ENCODE peak calls at places on chromosomes 7 and 10, in four cellular contexts. One of them, this sample, is unnamed.

GRCh38 chr7:129401968-129402860 is 32.0 kb upstream of the STRIP2 start:
- DNase-seq in GM12878: peak
- DNase-seq in HL-60: peak
- DNase-seq in K562: peak
- DNase-seq in this sample: no peak

GRCh38 chr7:129205987-129206785 is 17.8 kb downstream of the SMO start:
- DNase-seq in GM12878: no peak
- DNase-seq in HL-60: no peak
- DNase-seq in K562: no peak
- DNase-seq in this sample: no peak

GRCh38 chr7:47553309-47553708 is 28.6 kb downstream of the TNS3 start:
- DNase-seq in GM12878: no peak
- DNase-seq in HL-60: no peak
- DNase-seq in K562: no peak
- DNase-seq in this sample: no peak

GRCh38 chr7:83449781-83450180 is 199.2 kb downstream of the SEMA3E start:
- DNase-seq in GM12878: no peak
- DNase-seq in HL-60: no peak
- DNase-seq in K562: no peak
- DNase-seq in this sample: no peak

GRCh38 chr10:18044976-18045720 is 93.4 kb downstream of the SLC39A12 start:
- DNase-seq in GM12878: no peak
- DNase-seq in HL-60: no peak
- DNase-seq in K562: no peak
- DNase-seq in this sample: no peak

GRCh38 chr10:130401860-130402765 is 265.9 kb downstream of the GLRX3 start:
- DNase-seq in GM12878: no peak
- DNase-seq in HL-60: no peak
- DNase-seq in K562: no peak
- DNase-seq in this sample: no peak

GRCh38 chr10:23037561-23037960 is 57.8 kb upstream of the MSRB2 start:
- DNase-seq in GM12878: no peak
- DNase-seq in HL-60: no peak
- DNase-seq in K562: no peak
- DNase-seq in this sample: no peak

GRCh38 chr10:11551915-11552602 is 59.4 kb downstream of the USP6NL start:
- DNase-seq in GM12878: no peak
- DNase-seq in HL-60: no peak
- DNase-seq in K562: peak
- DNase-seq in this sample: no peak

GRCh38 chr7:102075126-102075525 is 211.5 kb upstream of the SH2B2 start:
- DNase-seq in GM12878: no peak
- DNase-seq in HL-60: no peak
- DNase-seq in K562: no peak
- DNase-seq in this sample: no peak

GRCh38 chr10:12327074-12327473 is 22.3 kb upstream of the CAMK1D start:
- DNase-seq in GM12878: no peak
- DNase-seq in HL-60: no peak
- DNase-seq in K562: no peak
- DNase-seq in this sample: no peak

GRCh38 chr7:102912742-102913141 is at the start of gene LRRC17:
- DNase-seq in GM12878: no peak
- DNase-seq in HL-60: peak
- DNase-seq in K562: no peak
- DNase-seq in this sample: no peak

GRCh38 chr7:37493123-37493522 is 44.5 kb upstream of the ELMO1 start:
- DNase-seq in GM12878: no peak
- DNase-seq in HL-60: no peak
- DNase-seq in K562: no peak
- DNase-seq in this sample: no peak

GRCh38 chr7:118590107-118590506 is 365.6 kb downstream of the ANKRD7 start:
- DNase-seq in GM12878: no peak
- DNase-seq in HL-60: peak
- DNase-seq in K562: no peak
- DNase-seq in this sample: no peak

GRCh38 chr7:121048195-121048594 is 59.7 kb downstream of the CPED1 start:
- DNase-seq in GM12878: no peak
- DNase-seq in HL-60: no peak
- DNase-seq in K562: no peak
- DNase-seq in this sample: no peak

GRCh38 chr10:63446716-63447440 is 18.9 kb downstream of the JMJD1C start:
- DNase-seq in GM12878: no peak
- DNase-seq in HL-60: no peak
- DNase-seq in K562: no peak
- DNase-seq in this sample: no peak

GRCh38 chr10:44619521-44619920 is 234.6 kb upstream of the CXCL12 start:
- DNase-seq in GM12878: no peak
- DNase-seq in HL-60: no peak
- DNase-seq in K562: no peak
- DNase-seq in this sample: no peak

GRCh38 chr7:151409555-151410404 is at the start of gene WDR86:
- DNase-seq in GM12878: no peak
- DNase-seq in HL-60: no peak
- DNase-seq in K562: no peak
- DNase-seq in this sample: peak

GRCh38 chr10:112362833-112363232 is 11.1 kb upstream of the ACSL5 start:
- DNase-seq in GM12878: no peak
- DNase-seq in HL-60: no peak
- DNase-seq in K562: no peak
- DNase-seq in this sample: no peak

GRCh38 chr7:636396-636795 is 90.1 kb upstream of the DNAAF5 start:
- DNase-seq in GM12878: no peak
- DNase-seq in HL-60: no peak
- DNase-seq in K562: peak
- DNase-seq in this sample: no peak

GRCh38 chr7:98591926-98592325 is 25.2 kb upstream of the NPTX2 start:
- DNase-seq in GM12878: no peak
- DNase-seq in HL-60: no peak
- DNase-seq in K562: no peak
- DNase-seq in this sample: no peak

GRCh38 chr10:101693701-101694055 is 1.3 kb downstream of the FBXW4 start:
- DNase-seq in GM12878: no peak
- DNase-seq in HL-60: peak
- DNase-seq in K562: peak
- DNase-seq in this sample: no peak

GRCh38 chr7:155256761-155257481 is 40.8 kb upstream of the INSIG1 start:
- DNase-seq in GM12878: no peak
- DNase-seq in HL-60: no peak
- DNase-seq in K562: no peak
- DNase-seq in this sample: no peak
- TF ChIP-seq POLR2AphosphoS5 in GM12878: no peak
- TF ChIP-seq POLR2AphosphoS5 in HL-60: no peak
- TF ChIP-seq POLR2AphosphoS5 in K562: no peak
- TF ChIP-seq POLR2AphosphoS5 in this sample: no peak

GRCh38 chr10:78306358-78306757 is 272.7 kb downstream of the RPS24 start:
- DNase-seq in GM12878: no peak
- DNase-seq in HL-60: no peak
- DNase-seq in K562: no peak
- DNase-seq in this sample: no peak

GRCh38 chr10:78305311-78305710 is 271.6 kb downstream of the RPS24 start:
- DNase-seq in GM12878: no peak
- DNase-seq in HL-60: no peak
- DNase-seq in K562: no peak
- DNase-seq in this sample: no peak

GRCh38 chr10:78302739-78302988 is 269.0 kb downstream of the RPS24 start:
- DNase-seq in GM12878: no peak
- DNase-seq in HL-60: no peak
- DNase-seq in K562: no peak
- DNase-seq in this sample: no peak

GRCh38 chr10:78302989-78303854 is 269.6 kb downstream of the RPS24 start:
- DNase-seq in GM12878: peak
- DNase-seq in HL-60: peak
- DNase-seq in K562: peak
- DNase-seq in this sample: peak

DNA sequence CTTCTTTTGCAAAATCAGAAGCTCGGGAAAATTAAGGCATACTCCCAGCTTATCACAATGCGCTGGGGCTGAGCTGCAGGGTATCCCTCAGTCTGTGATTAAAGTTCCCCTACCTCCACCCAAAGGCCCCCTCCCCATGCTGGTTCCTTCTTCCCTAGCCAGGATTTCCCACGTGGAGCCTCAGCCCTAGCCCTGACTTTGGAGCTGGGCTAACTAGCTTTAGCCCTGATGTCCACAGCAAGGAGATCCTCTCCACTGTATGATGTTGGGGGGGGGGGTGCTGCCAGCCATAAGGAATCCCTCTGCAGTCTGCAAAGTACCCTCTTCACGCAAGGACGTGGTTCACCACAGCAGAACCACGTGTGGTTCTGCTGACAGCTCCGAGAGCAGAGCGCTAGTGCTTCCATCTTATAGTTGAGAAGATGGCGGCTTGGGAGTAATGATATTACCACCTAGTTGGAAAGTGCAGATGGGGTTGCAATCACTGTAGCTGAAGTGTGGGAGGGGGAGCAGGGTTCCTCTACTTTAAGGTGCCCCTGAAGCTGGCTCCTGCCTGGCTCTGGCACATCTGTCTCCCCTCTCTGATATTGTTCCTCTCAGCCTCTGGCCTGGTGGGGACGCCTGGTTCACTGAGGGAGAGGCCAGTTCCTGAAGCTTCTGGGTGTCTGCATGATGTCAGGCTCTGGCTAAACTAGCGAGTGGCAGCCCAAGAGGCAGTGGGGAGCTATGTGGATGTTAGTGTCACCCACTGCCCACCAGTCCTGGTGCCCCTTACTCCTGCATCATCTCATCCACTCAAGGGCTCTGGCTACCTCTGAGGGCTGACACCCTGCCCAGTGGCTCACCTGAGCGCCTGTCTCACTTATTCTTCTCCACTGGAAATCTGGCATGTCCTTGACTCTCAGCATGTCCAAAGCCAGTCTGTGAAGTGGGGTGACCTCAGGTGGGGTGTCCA is 270.7 kb downstream of the RPS24 start:
- DNase-seq in GM12878: no peak
- DNase-seq in HL-60: no peak
- DNase-seq in K562: no peak
- DNase-seq in this sample: no peak
- TF ChIP-seq SPI1 in GM12878: no peak
- TF ChIP-seq SPI1 in HL-60: no peak
- TF ChIP-seq SPI1 in K562: no peak
- TF ChIP-seq SPI1 in this sample: no peak

GRCh38 chr10:59720377-59720776 is 10.7 kb upstream of the SLC16A9 start:
- DNase-seq in GM12878: no peak
- DNase-seq in HL-60: no peak
- DNase-seq in K562: no peak
- DNase-seq in this sample: no peak
- TF ChIP-seq POLR2AphosphoS5 in GM12878: no peak
- TF ChIP-seq POLR2AphosphoS5 in HL-60: no peak
- TF ChIP-seq POLR2AphosphoS5 in K562: no peak
- TF ChIP-seq POLR2AphosphoS5 in this sample: no peak

GRCh38 chr10:80452688-80453391 is 1.3 kb upstream of the TSPAN14 start:
- DNase-seq in GM12878: no peak
- DNase-seq in HL-60: no peak
- DNase-seq in K562: no peak
- DNase-seq in this sample: no peak
- TF ChIP-seq SPI1 in GM12878: no peak
- TF ChIP-seq SPI1 in HL-60: no peak
- TF ChIP-seq SPI1 in K562: no peak
- TF ChIP-seq SPI1 in this sample: no peak

DNA sequence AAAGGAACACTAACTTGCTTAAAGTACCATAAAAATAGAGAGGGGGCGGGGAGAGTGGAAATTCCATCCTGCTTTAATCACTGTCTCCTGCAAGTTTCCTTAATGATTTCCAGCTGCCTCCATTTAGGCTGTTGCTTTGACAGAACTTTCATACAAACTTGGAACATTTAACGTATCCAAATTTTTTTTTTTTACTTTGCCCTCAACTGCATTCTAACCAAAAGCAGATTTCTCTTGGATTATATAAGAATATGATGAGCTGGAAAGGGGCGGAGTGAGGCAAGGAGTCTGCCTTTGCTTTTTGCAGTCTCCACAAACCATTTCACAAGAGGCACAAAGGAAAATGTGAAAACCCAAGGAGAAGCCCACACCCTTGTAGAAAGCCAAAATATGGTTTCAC is 46.6 kb upstream of the COL1A2 start:
- DNase-seq in GM12878: no peak
- DNase-seq in HL-60: no peak
- DNase-seq in K562: no peak
- DNase-seq in this sample: no peak
- TF ChIP-seq POLR2AphosphoS5 in GM12878: no peak
- TF ChIP-seq POLR2AphosphoS5 in HL-60: no peak
- TF ChIP-seq POLR2AphosphoS5 in K562: no peak
- TF ChIP-seq POLR2AphosphoS5 in this sample: no peak

DNA sequence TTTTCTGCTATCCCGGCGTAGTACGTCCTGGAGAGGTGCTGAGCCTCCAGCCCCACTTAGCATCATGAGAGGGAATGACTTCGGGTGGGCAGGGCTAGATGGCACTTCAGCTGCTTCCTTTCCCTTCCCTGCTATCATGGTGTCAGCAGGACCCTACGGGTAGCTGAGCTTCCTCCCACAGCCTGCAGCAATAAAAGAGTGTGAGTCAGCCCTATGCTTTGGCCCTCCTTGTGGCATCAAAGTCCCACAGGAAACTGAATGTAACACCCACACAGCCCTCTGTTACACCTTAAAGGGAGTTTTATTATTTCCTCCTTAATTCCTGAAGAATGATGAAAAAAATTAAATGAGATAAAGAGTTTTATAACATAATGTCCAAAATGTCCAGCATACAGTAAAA is 458.1 kb downstream of the RPS24 start:
- DNase-seq in GM12878: no peak
- DNase-seq in HL-60: no peak
- DNase-seq in K562: no peak
- DNase-seq in this sample: no peak
- TF ChIP-seq SPI1 in GM12878: no peak
- TF ChIP-seq SPI1 in HL-60: no peak
- TF ChIP-seq SPI1 in K562: no peak
- TF ChIP-seq SPI1 in this sample: no peak

GRCh38 chr7:116588225-116588624 is 63.4 kb downstream of the CAV1 start:
- DNase-seq in GM12878: no peak
- DNase-seq in HL-60: peak
- DNase-seq in K562: no peak
- DNase-seq in this sample: no peak
- TF ChIP-seq POLR2AphosphoS5 in GM12878: no peak
- TF ChIP-seq POLR2AphosphoS5 in HL-60: no peak
- TF ChIP-seq POLR2AphosphoS5 in K562: no peak
- TF ChIP-seq POLR2AphosphoS5 in this sample: no peak

GRCh38 chr10:42986618-42987017 is 90.3 kb upstream of the RET start:
- DNase-seq in GM12878: no peak
- DNase-seq in HL-60: no peak
- DNase-seq in K562: no peak
- DNase-seq in this sample: no peak
- TF ChIP-seq SPI1 in GM12878: no peak
- TF ChIP-seq SPI1 in HL-60: no peak
- TF ChIP-seq SPI1 in K562: no peak
- TF ChIP-seq SPI1 in this sample: no peak

GRCh38 chr10:568848-569247 is 120.6 kb downstream of the DIP2C start:
- DNase-seq in GM12878: no peak
- DNase-seq in HL-60: no peak
- DNase-seq in K562: no peak
- DNase-seq in this sample: no peak
- TF ChIP-seq POLR2AphosphoS5 in GM12878: no peak
- TF ChIP-seq POLR2AphosphoS5 in HL-60: no peak
- TF ChIP-seq POLR2AphosphoS5 in K562: no peak
- TF ChIP-seq POLR2AphosphoS5 in this sample: no peak